ENCODE peak calls at places on chromosomes 13 and 19, in ten cellular contexts. Q is PC-9, W is AG09319, P is AG04450, O is dorsolateral prefrontal cortex, T is cardiac muscle cell, M is ascending aorta, E is GM20000, N is cardiac fibroblast, H is heart right ventricle. G is an unnamed sample.

GRCh38 chr19:13044160-13044853 is 49.0 kb downstream of the NFIX start:
- DNase-seq in Q (peak), W (no peak), P (no peak), O (no peak), T (no peak), M (no peak), E (no peak), N (no peak), H (no peak), G (no peak)

GRCh38 chr13:41428155-41428554 is 29.2 kb upstream of the RGCC start:
- DNase-seq in Q (no peak), W (no peak), P (no peak), O (no peak), T (no peak), M (no peak), E (peak), N (no peak), H (peak), G (no peak)

GRCh38 chr19:33394723-33395560 is 21.4 kb downstream of the CEBPG start:
- DNase-seq in Q (no peak), W (no peak), P (no peak), O (no peak), T (no peak), M (no peak), E (no peak), N (no peak), H (no peak), G (no peak)

GRCh38 chr13:74084375-74084902 is 49.8 kb downstream of the KLF12 start:
- DNase-seq in Q (no peak), W (no peak), P (no peak), O (no peak), T (no peak), M (no peak), E (no peak), N (no peak), H (no peak), G (no peak)

GRCh38 chr19:18712981-18713380 is 29.5 kb downstream of the CRTC1 start:
- DNase-seq in Q (no peak), W (no peak), P (no peak), O (no peak), T (peak), M (no peak), E (no peak), N (peak), H (no peak), G (no peak)

GRCh38 chr19:44728178-44728577 is 20.3 kb upstream of the BCL3 start:
- DNase-seq in Q (no peak), W (no peak), P (no peak), O (no peak), T (no peak), M (no peak), E (no peak), N (no peak), H (no peak), G (no peak)

GRCh38 chr19:4933528-4933927 is 24.2 kb downstream of the UHRF1 start:
- DNase-seq in Q (no peak), W (no peak), P (no peak), O (no peak), T (no peak), M (no peak), E (no peak), N (no peak), H (no peak), G (no peak)

GRCh38 chr13:50129065-50129922 is 114.0 kb downstream of the KCNRG start:
- DNase-seq in Q (no peak), W (no peak), P (no peak), O (no peak), T (peak), M (no peak), E (peak), N (no peak), H (no peak), G (no peak)

GRCh38 chr13:38308736-38309135 is 40.9 kb upstream of the UFM1 start:
- DNase-seq in Q (peak), W (peak), P (peak), O (no peak), T (no peak), M (no peak), E (no peak), N (peak), H (no peak), G (no peak)

GRCh38 chr13:28059214-28059613 is 41.2 kb downstream of the FLT3 start:
- DNase-seq in Q (peak), W (no peak), P (no peak), O (no peak), T (peak), M (no peak), E (peak), N (peak), H (peak), G (no peak)

GRCh38 chr13:84917252-84917878 is 881.9 kb downstream of the SLITRK6 start:
- DNase-seq in Q (no peak), W (no peak), P (no peak), O (no peak), T (peak), M (no peak), E (no peak), N (peak), H (no peak), G (no peak)

GRCh38 chr19:18507727-18508440 is 14.0 kb downstream of the ELL start:
- DNase-seq in Q (no peak), W (no peak), P (no peak), O (no peak), T (no peak), M (no peak), E (no peak), N (peak), H (peak), G (no peak)

GRCh38 chr19:42120276-42121010 is 11.8 kb downstream of the POU2F2 start:
- DNase-seq in Q (no peak), W (no peak), P (no peak), O (no peak), T (no peak), M (no peak), E (no peak), N (no peak), H (no peak), G (no peak)

GRCh38 chr19:53332484-53332883 is 1.1 kb upstream of the ZNF845 start:
- DNase-seq in Q (no peak), W (no peak), P (no peak), O (no peak), T (no peak), M (no peak), E (no peak), N (no peak), H (no peak), G (no peak)

GRCh38 chr19:10513223-10513622 is 4.0 kb downstream of the S1PR5 start:
- DNase-seq in Q (no peak), W (no peak), P (no peak), O (no peak), T (no peak), M (no peak), E (no peak), N (no peak), H (no peak), G (no peak)

GRCh38 chr19:10517361-10517759 is at the start of gene S1PR5:
- DNase-seq in Q (peak), W (no peak), P (no peak), O (peak), T (peak), M (no peak), E (no peak), N (no peak), H (peak), G (no peak)

GRCh38 chr19:10516671-10517286 is 468 bp downstream of the S1PR5 start:
- DNase-seq in Q (peak), W (no peak), P (no peak), O (no peak), T (no peak), M (no peak), E (peak), N (no peak), H (no peak), G (no peak)

GRCh38 chr19:10516064-10516385 is 1.2 kb downstream of the S1PR5 start:
- DNase-seq in Q (no peak), W (no peak), P (no peak), O (no peak), T (no peak), M (no peak), E (peak), N (no peak), H (no peak), G (no peak)

DNA sequence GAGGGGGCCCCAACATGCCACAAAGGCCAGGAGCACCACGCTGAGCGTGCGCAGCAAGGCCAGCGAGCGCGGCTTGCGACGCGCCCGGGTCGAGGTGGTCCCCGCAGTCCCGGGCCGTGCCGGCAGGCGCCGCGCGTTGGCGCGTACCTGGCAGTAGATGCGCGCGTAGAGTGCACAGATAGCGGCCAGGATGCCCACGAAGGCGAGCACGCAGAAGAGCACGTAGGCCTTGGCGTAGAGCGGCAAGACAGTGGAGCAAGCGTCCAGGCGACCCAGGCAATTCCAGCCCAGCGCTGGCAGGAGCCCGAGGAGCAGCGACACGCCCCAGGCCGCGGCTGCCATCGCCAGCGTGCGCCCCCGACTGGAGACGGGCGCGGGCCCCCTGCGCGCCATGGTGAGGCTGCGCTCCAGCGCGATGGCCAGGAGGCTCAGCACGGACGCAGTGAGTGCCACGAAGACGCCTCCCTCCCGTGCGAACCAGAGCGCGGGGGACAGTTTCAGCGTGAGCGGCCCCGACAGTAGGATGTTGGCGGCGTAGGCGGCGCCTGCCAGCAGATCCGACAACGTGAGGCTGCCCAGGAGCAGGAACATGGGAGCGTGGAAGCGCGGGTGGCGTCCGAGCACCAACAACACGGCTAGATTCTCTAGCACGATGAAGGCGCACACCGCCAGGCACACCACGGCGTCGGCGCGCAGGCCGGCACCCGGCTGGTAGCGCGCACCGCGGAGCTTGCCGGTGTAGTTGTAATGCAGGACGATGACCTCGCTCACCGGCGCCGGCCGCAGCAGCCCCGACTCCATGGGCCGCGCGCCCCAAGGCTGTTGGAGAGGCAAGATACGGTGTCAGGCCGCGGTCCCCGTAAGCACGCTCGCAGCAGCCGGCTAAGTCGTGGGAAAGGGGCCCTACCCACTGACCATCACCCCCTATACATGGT is 2.8 kb downstream of the S1PR5 start:
- DNase-seq in Q (no peak), W (no peak), P (no peak), O (no peak), T (peak), M (no peak), E (peak), N (no peak), H (no peak), G (no peak)
- TF ChIP-seq CTCF in Q (no peak), W (no peak), P (no peak), O (no peak), T (no peak), M (no peak), E (no peak), N (no peak), H (no peak), G (no peak)

GRCh38 chr19:37389234-37389633 is 18.3 kb downstream of the ZNF527 start:
- DNase-seq in Q (no peak), W (no peak), P (no peak), O (no peak), T (no peak), M (no peak), E (no peak), N (no peak), H (no peak), G (no peak)
- TF ChIP-seq CTCF in Q (no peak), W (no peak), P (no peak), O (no peak), T (no peak), M (no peak), E (no peak), N (no peak), H (no peak), G (no peak)

DNA sequence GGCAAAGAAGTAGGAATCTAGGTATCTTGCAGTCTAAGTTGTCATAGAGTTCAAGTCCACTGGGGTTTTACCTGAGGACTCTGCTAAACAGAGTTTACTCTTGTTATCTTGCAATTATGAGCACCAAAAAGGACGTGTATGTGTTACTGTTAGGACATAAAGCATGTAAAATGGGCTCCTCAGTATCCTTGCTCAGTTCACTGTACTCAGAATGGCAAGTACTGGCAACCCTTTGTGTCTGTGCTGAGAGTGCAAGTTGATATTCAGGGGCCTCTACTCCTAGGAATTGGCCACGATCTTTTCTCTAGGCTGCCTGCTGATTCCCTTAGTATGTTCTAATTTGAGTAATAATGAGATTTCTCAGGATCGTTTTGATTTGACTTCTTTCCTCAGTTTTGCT is 13.3 kb downstream of the TDRD3 start:
- DNase-seq in Q (no peak), W (no peak), P (no peak), O (no peak), T (no peak), M (no peak), E (no peak), N (no peak), H (no peak), G (no peak)
- TF ChIP-seq CTCF in Q (no peak), W (no peak), P (no peak), O (no peak), T (no peak), M (no peak), E (no peak), N (no peak), H (no peak), G (no peak)

GRCh38 chr19:51111606-51112005 is 3.4 kb upstream of the CTU1 start:
- DNase-seq in Q (no peak), W (no peak), P (no peak), O (no peak), T (no peak), M (no peak), E (no peak), N (no peak), H (no peak), G (no peak)
- TF ChIP-seq CTCF in Q (peak), W (no peak), P (peak), O (no peak), T (peak), M (no peak), E (no peak), N (peak), H (no peak), G (no peak)

DNA sequence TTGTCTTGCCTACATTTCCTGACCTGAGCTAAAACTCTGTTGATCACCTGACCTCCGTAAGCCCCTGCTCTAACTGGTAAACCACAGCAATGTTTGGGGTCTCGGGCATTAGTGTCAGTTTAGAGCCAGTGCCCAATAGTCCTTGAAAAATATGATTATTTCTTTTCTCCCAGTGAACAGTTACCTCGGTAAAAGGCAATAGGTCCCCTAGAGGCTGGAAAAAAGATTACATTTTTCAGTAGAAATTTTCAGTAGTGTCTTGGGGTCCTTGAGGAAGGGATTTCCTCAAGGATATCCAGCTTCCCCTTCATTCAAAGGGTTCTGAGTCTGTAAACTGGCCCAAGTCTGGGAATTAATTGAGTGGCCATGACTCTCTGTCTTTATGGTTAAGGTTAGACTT is 177.5 kb downstream of the SLC7A1 start:
- DNase-seq in Q (no peak), W (no peak), P (no peak), O (no peak), T (no peak), M (no peak), E (no peak), N (no peak), H (no peak), G (no peak)
- TF ChIP-seq CTCF in Q (no peak), W (no peak), P (no peak), O (no peak), T (no peak), M (no peak), E (no peak), N (no peak), H (no peak), G (no peak)